ENCODE peak calls at places on chromosome 4, in five cellular contexts. I is endothelial cell of umbilical vein; R is neural progenitor cell; V is CD4-positive, CD25-positive, alpha-beta regulatory T cell; Z is left ventricle myocardium inferior. F is an unnamed sample. For H3K9me3, the result is how much of the 10 kb centered on the place peaks cover.

GRCh38 chr4:149031399-149031798 is 589.2 kb upstream of the NR3C2 start:
- DNase-seq in R (peak), I (peak), V (no peak), Z (no peak), F (peak)

GRCh38 chr4:135243960-135244561 is 1042.5 kb upstream of the PABPC4L start:
- DNase-seq in V (no peak), Z (no peak), R (no peak), I (no peak), F (no peak)

GRCh38 chr4:142874684-142875083 is 28.6 kb upstream of the INPP4B start:
- DNase-seq in Z (no peak), I (no peak), V (no peak), R (no peak), F (no peak)

GRCh38 chr4:109207060-109207459 is 95.4 kb downstream of the COL25A1 start:
- DNase-seq in Z (no peak), V (no peak), R (peak), I (peak), F (no peak)

GRCh38 chr4:113618205-113618604 is 143.3 kb downstream of the CAMK2D start:
- DNase-seq in R (no peak), Z (no peak), V (no peak), I (no peak), F (no peak)

GRCh38 chr4:41129128-41129754 is 85.1 kb downstream of the APBB2 start:
- DNase-seq in V (no peak), R (no peak), I (no peak), Z (no peak), F (no peak)

GRCh38 chr4:37648084-37648817 is 37.9 kb downstream of the RELL1 start:
- DNase-seq in V (no peak), I (peak), R (no peak), Z (peak), F (peak)

GRCh38 chr4:63937961-63938360 is 471.3 kb downstream of the TECRL start:
- DNase-seq in Z (no peak), V (no peak), R (no peak), I (no peak), F (peak)

GRCh38 chr4:138555584-138555983 is 313.4 kb upstream of the SLC7A11 start:
- DNase-seq in R (peak), Z (no peak), I (no peak), V (no peak), F (no peak)

GRCh38 chr4:100417565-100417964 is 100.3 kb downstream of the EMCN start:
- DNase-seq in Z (no peak), R (peak), V (no peak), I (no peak), F (no peak)

GRCh38 chr4:124095596-124095995 is 616.9 kb downstream of the ANKRD50 start:
- DNase-seq in Z (no peak), R (no peak), I (no peak), V (no peak), F (no peak)

GRCh38 chr4:62706423-62706822 is 1506.3 kb downstream of the ADGRL3 start:
- DNase-seq in Z (no peak), V (no peak), I (no peak), R (peak), F (no peak)

GRCh38 chr4:147834480-147834879 is 102.6 kb downstream of the ARHGAP10 start:
- DNase-seq in R (no peak), V (no peak), Z (no peak), I (no peak), F (no peak)

GRCh38 chr4:181541396-181541795 is 701.8 kb upstream of the TENM3 start:
- DNase-seq in V (no peak), R (no peak), I (no peak), Z (no peak), F (no peak)

GRCh38 chr4:48138511-48138910 is 4.5 kb upstream of the TXK start:
- DNase-seq in Z (no peak), R (no peak), I (no peak), V (no peak), F (no peak)

GRCh38 chr4:98565646-98566403 is 92.6 kb downstream of the TSPAN5 start:
- DNase-seq in I (no peak), Z (no peak), V (no peak), R (no peak), F (no peak)

GRCh38 chr4:143375326-143376073 is 38.8 kb downstream of the GAB1 start:
- DNase-seq in I (peak), Z (peak), R (peak), V (no peak), F (peak)

GRCh38 chr4:25377572-25377882 is 464 bp downstream of the ANAPC4 start:
- DNase-seq in R (no peak), I (peak), V (no peak), Z (no peak), F (no peak)

GRCh38 chr4:25146076-25146475 is 14.2 kb downstream of the SEPSECS start:
- DNase-seq in R (no peak), V (no peak), I (no peak), Z (no peak), F (no peak)

GRCh38 chr4:53586121-53586816 is 5.0 kb downstream of the LNX1 start:
- DNase-seq in Z (no peak), I (no peak), V (no peak), R (no peak), F (no peak)

GRCh38 chr4:99179626-99180025 is 35.5 kb upstream of the ADH4 start:
- DNase-seq in I (no peak), R (no peak), V (no peak), Z (no peak), F (no peak)

GRCh38 chr4:102430511-102430910 is 70.6 kb upstream of the NFKB1 start:
- DNase-seq in Z (no peak), R (no peak), V (no peak), I (peak), F (no peak)

GRCh38 chr4:52407545-52407944 is 251.6 kb downstream of the USP46 start:
- DNase-seq in Z (no peak), I (peak), V (no peak), R (no peak), F (no peak)

GRCh38 chr4:152983774-152984411 is 47.8 kb downstream of the FHDC1 start:
- DNase-seq in Z (no peak), V (no peak), R (no peak), I (no peak), F (no peak)

GRCh38 chr4:159131564-159131963 is 28.7 kb downstream of the RAPGEF2 start:
- DNase-seq in R (no peak), Z (no peak), I (no peak), V (no peak), F (no peak)

GRCh38 chr4:111066001-111066400 is 443.1 kb upstream of the PITX2 start:
- DNase-seq in V (no peak), Z (no peak), I (no peak), R (no peak), F (no peak)

GRCh38 chr4:84971319-84971932 is 4.9 kb upstream of the WDFY3 start:
- DNase-seq in V (no peak), I (peak), Z (no peak), R (peak), F (no peak)

GRCh38 chr4:33837043-33837442 is 2407.3 kb downstream of the ARAP2 start:
- DNase-seq in R (no peak), I (peak), Z (no peak), V (no peak), F (no peak)

GRCh38 chr4:55675196-55675793 is 39.2 kb upstream of the NMU start:
- DNase-seq in V (no peak), I (no peak), Z (no peak), R (peak), F (no peak)

GRCh38 chr4:3827616-3828492 is 61.7 kb downstream of the ADRA2C start:
- DNase-seq in Z (peak), I (no peak), R (no peak), V (no peak), F (peak)

GRCh38 chr4:101865501-101866062 is 75.1 kb downstream of the BANK1 start:
- DNase-seq in I (no peak), Z (no peak), R (no peak), V (no peak), F (no peak)

GRCh38 chr4:112284166-112284565 is 1.5 kb downstream of the TIFA start:
- DNase-seq in Z (no peak), R (no peak), I (peak), V (no peak), F (no peak)

GRCh38 chr4:127304356-127304755 is 328.4 kb upstream of the INTU start:
- DNase-seq in V (no peak), I (no peak), R (no peak), Z (no peak), F (no peak)

GRCh38 chr4:19857405-19857804 is 394.3 kb upstream of the SLIT2 start:
- DNase-seq in Z (no peak), V (no peak), R (no peak), I (peak), F (no peak)

GRCh38 chr4:184756399-184756798 is 22.5 kb upstream of the CENPU start:
- DNase-seq in Z (no peak), V (no peak), I (no peak), R (no peak), F (peak)

GRCh38 chr4:128954941-128955340 is 138.4 kb downstream of the SCLT1 start:
- DNase-seq in V (no peak), Z (no peak), R (no peak), I (no peak), F (no peak)

GRCh38 chr4:113064244-113064643 is 14.8 kb downstream of the ANK2 start:
- DNase-seq in Z (no peak), I (no peak), V (no peak), R (peak), F (no peak)

GRCh38 chr4:154313004-154313587 is 178.5 kb downstream of the DCHS2 start:
- DNase-seq in I (no peak), R (peak), Z (no peak), V (no peak), F (no peak)

GRCh38 chr4:172674811-172675210 is 493.8 kb upstream of the GALNT7 start:
- DNase-seq in V (no peak), R (no peak), I (no peak), Z (no peak), F (no peak)
- H3K9me3 ChIP-seq in V (under half), R (under half), I (under half), Z (under half), F (under half)

DNA sequence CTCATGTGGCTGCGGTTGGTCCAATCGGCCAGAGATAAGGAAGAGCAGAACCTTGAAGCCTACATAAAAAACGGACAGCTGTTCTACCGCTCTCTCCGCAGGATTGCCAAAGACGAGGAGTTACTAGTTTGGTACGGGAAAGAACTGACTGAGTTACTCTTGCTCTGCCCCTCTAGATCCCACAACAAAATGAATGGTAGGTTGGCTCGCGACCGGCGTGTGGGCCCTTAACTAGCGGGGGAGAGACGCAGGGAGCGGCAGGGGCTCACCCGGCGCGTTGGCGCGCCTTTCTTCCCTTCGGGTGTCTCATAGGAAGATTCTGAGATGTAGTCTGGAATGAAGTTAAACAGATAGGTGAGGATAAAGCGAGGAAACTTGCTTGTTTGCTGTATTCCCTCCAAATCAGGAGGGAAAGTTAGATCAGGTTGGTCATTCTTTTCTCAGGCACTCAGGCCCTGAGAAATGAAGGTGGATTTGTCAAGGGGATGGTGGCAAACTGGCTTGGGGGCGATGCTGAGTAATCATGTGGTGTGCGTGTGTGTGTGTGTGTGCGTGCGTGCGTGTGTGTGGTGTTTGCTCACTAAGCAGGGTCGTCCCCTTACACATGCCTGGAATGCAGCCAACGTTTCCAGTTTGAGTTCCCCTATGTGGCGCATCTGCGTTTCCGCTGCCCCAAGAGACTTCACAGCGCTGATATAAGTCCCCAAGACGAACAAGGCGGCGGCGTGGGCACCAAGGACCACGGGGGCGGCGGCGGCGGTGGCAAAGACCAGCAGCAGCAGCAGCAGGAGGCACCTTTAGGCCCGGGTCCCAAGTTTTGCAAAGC is 4.2 kb downstream of the PRDM8 start:
- DNase-seq in Z (peak), V (peak), R (peak), I (peak), F (no peak)
- H3K4me3 ChIP-seq in Z (peak), V (peak), R (peak), I (no peak), F (peak)

GRCh38 chr4:5802565-5802964 is 90.3 kb downstream of the CRMP1 start:
- DNase-seq in I (no peak), V (no peak), Z (no peak), R (no peak), F (no peak)
- H3K9me3 ChIP-seq in I (under half), V (under half), Z (under half), R (under half), F (under half)

DNA sequence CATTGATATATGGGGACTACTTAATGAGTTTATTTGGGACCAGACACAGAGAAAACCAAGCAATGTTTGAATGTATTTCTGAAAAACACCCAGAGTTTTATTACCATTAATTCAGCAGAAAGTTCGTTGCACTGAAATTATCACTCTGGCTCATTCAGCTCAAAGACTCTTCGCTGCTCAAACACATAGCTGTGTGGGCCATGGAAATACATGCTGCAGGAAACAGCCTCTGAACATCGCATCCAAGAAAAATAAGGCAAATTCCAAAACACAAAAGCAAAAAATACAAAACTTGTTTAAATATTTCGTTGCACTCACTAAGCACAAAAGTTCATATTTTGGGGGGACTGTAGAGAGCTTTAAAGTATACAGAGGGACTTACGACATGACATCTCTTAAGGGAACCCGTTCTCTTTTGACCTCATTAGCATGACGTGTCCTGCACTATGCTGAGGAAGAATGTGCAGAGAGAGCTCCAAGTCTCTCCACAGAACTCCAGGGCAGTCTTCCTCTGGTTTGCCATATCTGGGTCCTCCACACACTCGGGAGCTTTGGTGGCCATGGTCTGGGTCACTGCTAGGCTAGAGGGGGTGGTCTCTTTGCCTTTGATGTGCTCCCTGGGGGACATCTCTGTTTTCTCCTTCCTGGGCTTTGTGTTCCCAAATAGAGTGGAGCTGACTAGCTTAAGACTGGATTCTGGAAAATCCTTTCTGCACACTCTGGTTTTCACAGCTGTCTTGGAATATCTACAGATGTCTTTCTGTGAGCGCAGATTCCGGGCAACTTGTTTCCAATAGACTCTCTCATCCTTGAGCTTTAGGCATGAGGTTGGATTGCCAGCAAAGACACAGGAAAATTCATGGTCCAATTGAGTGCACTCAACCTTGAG is 2.8 kb downstream of the FGFBP1 start:
- DNase-seq in V (no peak), R (no peak), Z (no peak), I (no peak), F (no peak)
- H3K4me3 ChIP-seq in V (no peak), R (no peak), Z (no peak), I (no peak), F (no peak)

F was measured in testis.